ENCODE peak calls at places on chromosomes 6 and 20, in four cellular contexts. Y, M, D and S are unnamed samples.
A peak's percentile ranks its signal among the peaks of the same experiment; 100 is the strongest.

GRCh38 chr6:72911463-72912153 is 289.7 kb downstream of the KCNQ5 start:
- DNase-seq in Y (no peak), M (no peak), D (no peak), S (no peak)

GRCh38 chr20:34065260-34065659 is 46.8 kb downstream of the EIF2S2 start:
- DNase-seq in Y (no peak), M (no peak), D (peak; percentile 44), S (no peak)

GRCh38 chr20:58239216-58239615 is 10.8 kb upstream of the ANKRD60 start:
- DNase-seq in Y (no peak), M (peak; percentile 25), D (no peak), S (no peak)

GRCh38 chr6:135830971-135831370 is 20.5 kb upstream of the PDE7B start:
- DNase-seq in Y (no peak), M (no peak), D (no peak), S (no peak)

GRCh38 chr20:21104466-21104761 is 1.7 kb downstream of the LINC00237 start:
- DNase-seq in Y (no peak), M (no peak), D (no peak), S (peak; percentile 76)

GRCh38 chr20:48619126-48620101 is 208.4 kb downstream of the PREX1 start:
- DNase-seq in Y (no peak), M (no peak), D (peak; percentile 41), S (no peak)

GRCh38 chr6:692858-693736 is at the start of gene EXOC2:
- DNase-seq in Y (peak; percentile 93), M (peak; percentile 71), D (peak; percentile 94), S (peak; percentile 95)

GRCh38 chr6:31122803-31123706 is 2.8 kb upstream of the CDSN start:
- DNase-seq in Y (peak; percentile 41), M (peak; percentile 90), D (peak; percentile 83), S (no peak)

GRCh38 chr6:3351105-3351676 is 92.4 kb downstream of the PSMG4 start:
- DNase-seq in Y (peak; percentile 30), M (no peak), D (no peak), S (no peak)

GRCh38 chr20:62439218-62439617 is 11.9 kb upstream of the RBBP8NL start:
- DNase-seq in Y (no peak), M (no peak), D (no peak), S (no peak)

GRCh38 chr6:52726741-52727535 is 36.3 kb downstream of the GSTA2 start:
- DNase-seq in Y (no peak), M (no peak), D (no peak), S (peak; percentile 52)

GRCh38 chr20:59006167-59006863 is 739 bp downstream of the CTSZ start:
- DNase-seq in Y (no peak), M (no peak), D (no peak), S (peak; percentile 47)

GRCh38 chr6:165637591-165637990 is 25.4 kb downstream of the PDE10A start:
- DNase-seq in Y (no peak), M (peak; percentile 35), D (no peak), S (no peak)

GRCh38 chr20:62215991-62216635 is 4.0 kb downstream of the HRH3 start:
- DNase-seq in Y (no peak), M (no peak), D (no peak), S (no peak)

GRCh38 chr6:53691667-53692133 is 26.1 kb upstream of the KLHL31 start:
- DNase-seq in Y (no peak), M (no peak), D (no peak), S (no peak)

GRCh38 chr6:145704153-145704781 is 31.1 kb downstream of the EPM2A start:
- DNase-seq in Y (peak; percentile 9), M (no peak), D (peak; percentile 23), S (no peak)

GRCh38 chr6:169046483-169047192 is 207.0 kb downstream of the THBS2 start:
- DNase-seq in Y (no peak), M (peak; percentile 39), D (no peak), S (no peak)

GRCh38 chr6:77123527-77123926 is 339.8 kb downstream of the HTR1B start:
- DNase-seq in Y (no peak), M (no peak), D (no peak), S (no peak)

GRCh38 chr6:168528457-168529095 is 87.6 kb downstream of the SMOC2 start:
- DNase-seq in Y (no peak), M (no peak), D (no peak), S (no peak)

GRCh38 chr20:61454053-61454452 is 202.0 kb downstream of the CDH4 start:
- DNase-seq in Y (no peak), M (no peak), D (no peak), S (no peak)

GRCh38 chr6:142694054-142694453 is 250.9 kb downstream of the HIVEP2 start:
- DNase-seq in Y (no peak), M (peak; percentile 80), D (no peak), S (no peak)

GRCh38 chr20:50508171-50508761 is 1.9 kb upstream of the PTPN1 start:
- DNase-seq in Y (peak; percentile 30), M (no peak), D (no peak), S (peak; percentile 68)

GRCh38 chr6:155264704-155265320 is 999 bp downstream of the CLDN20 start:
- DNase-seq in Y (no peak), M (no peak), D (no peak), S (no peak)

GRCh38 chr20:63811491-63811875 is 19.6 kb downstream of the ZBTB46 start:
- DNase-seq in Y (no peak), M (no peak), D (no peak), S (no peak)

GRCh38 chr20:56974499-56975250 is 291.8 kb downstream of the BMP7 start:
- DNase-seq in Y (peak; percentile 72), M (peak; percentile 63), D (peak; percentile 78), S (peak; percentile 92)

GRCh38 chr6:55916188-55916587 is 40.8 kb upstream of the BMP5 start:
- DNase-seq in Y (no peak), M (peak; percentile 52), D (no peak), S (no peak)

GRCh38 chr20:6126846-6127245 is 4.0 kb upstream of the FERMT1 start:
- DNase-seq in Y (no peak), M (no peak), D (no peak), S (no peak)

GRCh38 chr6:33935439-33936080 is 131.8 kb upstream of the MLN start:
- DNase-seq in Y (no peak), M (no peak), D (no peak), S (peak; percentile 65)

GRCh38 chr20:8265588-8265987 is 133.5 kb downstream of the PLCB1 start:
- DNase-seq in Y (no peak), M (no peak), D (no peak), S (no peak)

GRCh38 chr20:37501940-37502339 is 19.1 kb upstream of the NNAT start:
- DNase-seq in Y (no peak), M (no peak), D (no peak), S (peak; percentile 81)

GRCh38 chr6:71621918-71622519 is 264.3 kb upstream of the RIMS1 start:
- DNase-seq in Y (peak; percentile 43), M (no peak), D (peak; percentile 30), S (no peak)
- TF ChIP-seq CTCF in Y (peak; percentile 55), M (peak; percentile 56), D (peak; percentile 62), S (peak; percentile 81)

DNA sequence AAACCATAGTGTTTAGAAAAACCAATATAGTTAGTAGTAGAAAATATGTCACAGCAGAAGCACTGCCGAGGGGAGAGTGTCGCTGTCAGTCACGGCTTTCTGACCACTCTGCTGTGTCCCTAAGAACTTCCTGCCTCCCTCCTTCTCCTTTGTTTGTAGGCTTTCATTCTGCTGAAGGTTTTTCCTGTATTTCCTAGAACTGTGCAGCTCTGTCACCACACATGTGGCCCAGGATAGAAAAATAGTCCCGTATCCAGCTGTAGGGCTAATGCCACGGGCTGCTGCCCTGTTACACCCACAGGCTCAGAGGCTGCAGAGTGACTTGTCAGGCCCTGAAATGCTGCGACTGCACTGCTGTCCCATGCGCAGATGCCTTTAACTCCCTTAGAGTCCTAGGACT is 52.6 kb upstream of the SYNJ2 start:
- DNase-seq in Y (no peak), M (no peak), D (no peak), S (no peak)
- TF ChIP-seq CTCF in Y (no peak), M (no peak), D (no peak), S (no peak)

DNA sequence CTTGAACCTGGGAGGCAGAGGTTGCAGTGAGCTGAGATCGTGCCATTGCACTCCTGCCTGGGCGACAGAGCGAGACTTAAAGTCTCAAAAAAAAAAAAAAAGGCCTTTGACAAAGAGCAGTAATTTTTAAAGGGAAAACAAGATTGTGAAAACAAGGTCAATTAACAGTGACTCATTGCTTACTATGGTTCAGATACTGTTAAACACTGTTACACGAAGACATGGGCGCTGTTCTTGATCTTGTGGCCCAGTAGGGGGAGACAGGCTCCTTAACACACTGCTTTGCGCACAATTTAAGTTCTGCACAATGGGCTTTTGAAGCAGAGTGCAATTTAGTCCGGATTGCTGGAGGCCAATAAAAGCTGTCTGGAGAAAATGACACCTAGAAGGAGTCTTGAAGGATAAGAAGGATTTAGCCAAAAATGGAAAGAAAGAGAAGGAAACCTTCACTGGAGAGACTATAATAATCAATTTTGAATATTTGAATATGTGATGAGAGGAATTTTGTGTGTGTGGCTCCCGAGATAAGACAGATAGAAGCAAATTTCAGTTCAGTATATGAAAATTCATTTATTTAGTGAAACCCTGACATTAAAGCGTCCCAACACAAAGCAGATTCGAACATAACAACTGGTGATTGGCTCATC is 6.0 kb upstream of the LATS1 start:
- DNase-seq in Y (peak; percentile 41), M (peak; percentile 69), D (peak; percentile 83), S (no peak)
- TF ChIP-seq CTCF in Y (peak; percentile 87), M (peak; percentile 93), D (peak; percentile 75), S (peak; percentile 84)

DNA sequence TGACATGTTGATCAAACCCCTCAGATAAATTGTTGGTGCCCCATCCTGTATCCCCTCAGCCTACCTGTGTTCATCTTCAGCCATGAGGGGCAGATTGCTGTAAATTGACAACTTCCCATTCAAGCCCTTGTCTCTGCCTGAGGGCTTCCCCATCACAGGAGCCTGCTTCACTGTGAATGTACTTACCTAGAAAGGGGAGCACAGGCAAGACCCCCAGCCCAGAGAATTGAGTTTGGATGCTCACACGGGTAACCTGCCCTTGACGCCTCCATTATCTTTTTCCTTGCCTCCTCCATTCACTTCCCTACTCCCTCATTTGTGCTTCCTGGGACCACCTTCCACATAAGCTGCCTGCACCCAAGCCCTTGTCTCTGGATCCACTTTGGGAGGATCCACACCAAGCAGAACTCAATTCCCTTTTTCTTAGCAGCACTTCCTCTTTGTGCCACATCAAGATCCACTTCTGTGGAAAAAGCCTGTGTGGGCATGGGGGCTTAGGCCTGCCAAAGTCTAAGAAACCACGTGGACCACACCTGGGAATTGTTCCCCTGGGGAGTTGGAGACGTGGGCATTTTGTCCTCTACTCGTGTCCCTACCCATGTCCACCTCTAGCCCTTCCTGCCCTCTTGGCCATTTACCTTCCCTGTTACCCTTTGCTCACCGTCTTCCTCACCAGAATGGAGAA is 103.4 kb upstream of the FOXA2 start:
- DNase-seq in Y (no peak), M (no peak), D (no peak), S (no peak)
- TF ChIP-seq CTCF in Y (no peak), M (no peak), D (no peak), S (no peak)

GRCh38 chr20:41142914-41143313 is 5.6 kb downstream of the PLCG1 start:
- DNase-seq in Y (no peak), M (no peak), D (no peak), S (no peak)
- TF ChIP-seq CTCF in Y (no peak), M (no peak), D (no peak), S (no peak)

DNA sequence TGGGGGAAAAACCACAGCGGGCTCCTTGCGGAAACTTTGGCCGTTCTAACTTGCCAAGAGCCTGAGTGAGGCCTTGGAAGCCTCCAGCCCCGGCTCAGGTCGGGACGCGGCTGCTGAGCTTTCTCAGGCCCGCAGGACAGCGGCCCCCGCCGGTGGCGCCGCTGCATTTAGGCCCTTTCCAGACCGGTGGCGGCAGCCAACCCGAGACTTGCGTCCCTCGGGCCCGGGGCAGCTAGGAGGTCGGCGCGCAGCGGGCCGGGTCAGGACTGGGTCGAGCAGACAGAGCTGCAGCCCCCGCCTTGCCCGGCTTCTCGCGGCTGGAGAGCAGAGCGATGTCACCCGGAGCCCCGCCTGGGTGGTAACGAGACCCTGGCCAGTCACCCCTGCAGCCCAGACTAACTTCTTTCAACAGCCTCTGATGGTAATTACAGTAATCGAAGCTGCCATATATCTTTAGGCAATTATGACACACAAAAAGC is 2.7 kb downstream of the NR2E1 start:
- DNase-seq in Y (peak; percentile 81), M (no peak), D (peak; percentile 66), S (peak; percentile 88)
- TF ChIP-seq CTCF in Y (no peak), M (peak; percentile 56), D (peak; percentile 40), S (peak; percentile 70)